ENCODE peak calls at places on chromosome 22, in eight cellular contexts. S is germinal center; M is SK-N-SH; K is NCI-H1092 treated with DMSO at 0.1 percent for 48 hours; Q is left ventricle myocardium inferior; D is RPMI8226; E is CD4-positive, alpha-beta T cell; C is naive thymus-derived CD8-positive, alpha-beta T cell. N is an unnamed sample.

GRCh38 chr22:49699476-49699875 is 128.2 kb downstream of the BRD1 start:
- DNase-seq in D (peak), Q (no peak), C (no peak), K (no peak), S (no peak), M (no peak), E (no peak), N (no peak)

GRCh38 chr22:34973926-34974325 is 92.0 kb upstream of the ISX start:
- DNase-seq in D (no peak), E (no peak), M (no peak), S (no peak), Q (no peak), K (no peak), C (no peak), N (no peak)

GRCh38 chr22:37781434-37782059 is 26.2 kb upstream of the GCAT start:
- DNase-seq in Q (no peak), S (no peak), C (no peak), E (no peak), M (no peak), K (no peak), D (peak), N (peak)

GRCh38 chr22:44112191-44112590 is 68.5 kb upstream of the PARVG start:
- DNase-seq in C (no peak), Q (no peak), D (no peak), K (no peak), M (no peak), E (no peak), S (no peak), N (no peak)

GRCh38 chr22:48370508-48371325 is 1457.0 kb downstream of the BRD1 start:
- DNase-seq in C (no peak), D (no peak), E (no peak), S (no peak), Q (no peak), M (no peak), K (no peak), N (no peak)

GRCh38 chr22:39574779-39575551 is 4.4 kb downstream of the CACNA1I start:
- DNase-seq in E (no peak), Q (no peak), C (no peak), D (no peak), M (no peak), K (no peak), S (no peak), N (no peak)

GRCh38 chr22:25903294-25903693 is 161.3 kb downstream of the MYO18B start:
- DNase-seq in D (no peak), C (no peak), M (peak), K (no peak), S (peak), Q (no peak), E (no peak), N (no peak)

GRCh38 chr22:39475337-39475736 is 18.5 kb downstream of the MGAT3 start:
- DNase-seq in E (no peak), S (no peak), M (peak), K (no peak), C (no peak), D (no peak), Q (no peak), N (no peak)

GRCh38 chr22:45212992-45213751 is 27.5 kb downstream of the KIAA0930 start:
- DNase-seq in M (peak), E (no peak), D (no peak), K (no peak), C (no peak), Q (peak), S (no peak), N (no peak)

GRCh38 chr22:44723801-44724200 is 21.8 kb downstream of the PRR5 start:
- DNase-seq in S (peak), Q (no peak), D (peak), C (no peak), K (no peak), E (no peak), M (peak), N (peak)

GRCh38 chr22:49514656-49515055 is 313.0 kb downstream of the BRD1 start:
- DNase-seq in C (no peak), Q (no peak), S (peak), M (no peak), E (no peak), K (peak), D (no peak), N (no peak)

GRCh38 chr22:44451016-44451415 is 47.0 kb downstream of the RTL6 start:
- DNase-seq in E (no peak), M (no peak), D (no peak), C (no peak), K (no peak), S (no peak), Q (no peak), N (no peak)

GRCh38 chr22:50270302-50271010 is at the start of gene MAPK11:
- DNase-seq in M (peak), E (peak), C (peak), D (peak), K (no peak), Q (peak), S (no peak), N (peak)

GRCh38 chr22:29251265-29251664 is 16.5 kb downstream of the RHBDD3 start:
- DNase-seq in M (no peak), Q (no peak), C (no peak), K (no peak), D (no peak), S (no peak), E (no peak), N (no peak)

GRCh38 chr22:24190159-24190540 is 8.9 kb downstream of the SUSD2 start:
- DNase-seq in M (no peak), K (no peak), Q (peak), C (no peak), E (no peak), S (no peak), D (no peak), N (no peak)

GRCh38 chr22:35521358-35522264 is 19.0 kb upstream of the RASD2 start:
- DNase-seq in Q (no peak), K (peak), S (no peak), E (no peak), D (no peak), C (no peak), M (no peak), N (no peak)

GRCh38 chr22:34800265-34800664 is 265.7 kb upstream of the ISX start:
- DNase-seq in D (no peak), C (no peak), E (no peak), K (peak), S (no peak), Q (no peak), M (no peak), N (no peak)

GRCh38 chr22:21700822-21701221 is 34.8 kb downstream of the YPEL1 start:
- DNase-seq in C (no peak), Q (no peak), S (no peak), D (no peak), K (no peak), E (no peak), M (no peak), N (no peak)

GRCh38 chr22:26066534-26066933 is 102.7 kb upstream of the SEZ6L start:
- DNase-seq in C (no peak), Q (no peak), S (no peak), E (no peak), D (no peak), K (peak), M (no peak), N (no peak)

GRCh38 chr22:23263651-23264555 is 83.6 kb downstream of the BCR start:
- DNase-seq in E (peak), S (no peak), D (no peak), C (peak), M (no peak), K (no peak), Q (no peak), N (peak)

GRCh38 chr22:23383491-23384450 is 196.3 kb downstream of the IGLL1 start:
- DNase-seq in E (no peak), M (peak), C (no peak), Q (no peak), S (no peak), K (peak), D (no peak), N (no peak)

GRCh38 chr22:19634206-19634536 is 80.1 kb upstream of the SEPTIN5 start:
- DNase-seq in S (no peak), Q (no peak), D (no peak), M (peak), C (no peak), K (no peak), E (no peak), N (no peak)

GRCh38 chr22:25564320-25564978 is at the start of gene GRK3:
- DNase-seq in S (peak), D (peak), E (peak), K (peak), M (peak), C (peak), Q (peak), N (peak)

GRCh38 chr22:21657361-21658118 is 8.3 kb upstream of the PPIL2 start:
- DNase-seq in K (peak), C (peak), E (peak), Q (peak), M (peak), S (peak), D (peak), N (peak)

GRCh38 chr22:36367479-36367878 is 20.3 kb downstream of the MYH9 start:
- DNase-seq in Q (no peak), E (no peak), K (no peak), D (no peak), S (no peak), M (no peak), C (no peak), N (no peak)

GRCh38 chr22:39643311-39644083 is 72.9 kb downstream of the CACNA1I start:
- DNase-seq in S (no peak), C (no peak), Q (no peak), K (no peak), E (no peak), M (no peak), D (no peak), N (no peak)

GRCh38 chr22:49946612-49947295 is 13.8 kb upstream of the PIM3 start:
- DNase-seq in Q (no peak), M (no peak), E (no peak), D (no peak), K (no peak), S (no peak), C (no peak), N (no peak)

GRCh38 chr22:17217179-17217578 is 2.1 kb downstream of the ADA2 start:
- DNase-seq in S (no peak), E (peak), Q (no peak), D (peak), K (no peak), C (no peak), M (no peak), N (peak)

GRCh38 chr22:26050079-26050478 is 119.2 kb upstream of the SEZ6L start:
- DNase-seq in S (no peak), K (no peak), M (no peak), C (no peak), D (no peak), Q (no peak), E (no peak), N (no peak)

GRCh38 chr22:23306438-23306921 is 126.2 kb downstream of the BCR start:
- DNase-seq in E (no peak), Q (no peak), K (no peak), M (no peak), C (peak), D (no peak), S (no peak), N (no peak)

GRCh38 chr22:45263790-45264269 is 20.9 kb upstream of the UPK3A start:
- DNase-seq in Q (peak), M (peak), S (peak), K (no peak), E (no peak), D (peak), C (no peak), N (peak)

GRCh38 chr22:34669001-34669400 is 397.0 kb upstream of the ISX start:
- DNase-seq in S (no peak), Q (no peak), K (no peak), D (no peak), C (no peak), M (no peak), E (no peak), N (no peak)

GRCh38 chr22:39545310-39546063 is 12.9 kb upstream of the RPS19BP1 start:
- DNase-seq in C (peak), K (peak), M (no peak), S (no peak), Q (no peak), D (no peak), E (peak), N (no peak)

GRCh38 chr22:17430298-17430900 is 61.1 kb downstream of the CECR2 start:
- DNase-seq in Q (no peak), E (no peak), M (no peak), S (no peak), C (no peak), D (no peak), K (no peak), N (no peak)

GRCh38 chr22:27637604-27638003 is 164.0 kb downstream of the MN1 start:
- DNase-seq in Q (no peak), C (no peak), D (no peak), M (no peak), E (no peak), K (no peak), S (no peak), N (no peak)

GRCh38 chr22:47618611-47619010 is 856.2 kb downstream of the TBC1D22A start:
- DNase-seq in K (no peak), D (no peak), C (no peak), S (no peak), Q (no peak), M (no peak), E (no peak), N (no peak)

GRCh38 chr22:30650508-30651116 is 15.0 kb downstream of the SLC35E4 start:
- DNase-seq in Q (no peak), D (no peak), C (no peak), M (no peak), K (peak), E (no peak), S (no peak), N (no peak)

GRCh38 chr22:20750461-20751184 is 23.3 kb upstream of the SERPIND1 start:
- DNase-seq in E (no peak), Q (peak), S (no peak), D (peak), C (no peak), M (no peak), K (peak), N (no peak)

GRCh38 chr22:48751539-48752437 is 1075.9 kb downstream of the BRD1 start:
- DNase-seq in D (no peak), M (no peak), E (no peak), S (no peak), K (no peak), Q (no peak), C (no peak), N (no peak)

GRCh38 chr22:36331306-36331911 is 56.4 kb downstream of the MYH9 start:
- DNase-seq in S (peak), C (peak), M (peak), Q (peak), D (peak), K (no peak), E (peak), N (peak)

N was measured in OCI-LY7.